ENCODE peak calls at places on chromosomes 3 and 15, in six cellular contexts. P is A549, I is mammary epithelial cell, R is H54, O is iris pigment epithelial cell, D is OCI-LY7. Z is an unnamed sample.

GRCh38 chr15:71780349-71780976 is 29.9 kb upstream of the NR2E3 start:
- DNase-seq in P (peak; percentile 84), I (peak; percentile 23), R (peak; percentile 28), O (peak; percentile 71), D (peak; percentile 73), Z (peak; percentile 60)

GRCh38 chr3:57019057-57019456 is 41.4 kb upstream of the SPATA12 start:
- DNase-seq in P (no peak), I (no peak), R (no peak), O (no peak), D (peak; percentile 80), Z (no peak)

GRCh38 chr3:158095302-158095997 is 10.8 kb downstream of the SHOX2 start:
- DNase-seq in P (no peak), I (no peak), R (no peak), O (no peak), D (no peak), Z (no peak)

GRCh38 chr15:84605225-84605882 is 4.5 kb downstream of the ZSCAN2 start:
- DNase-seq in P (no peak), I (no peak), R (no peak), O (peak; percentile 36), D (peak; percentile 25), Z (no peak)

GRCh38 chr3:106172780-106173179 is 304.0 kb upstream of the CBLB start:
- DNase-seq in P (no peak), I (no peak), R (no peak), O (no peak), D (no peak), Z (peak; percentile 5)

GRCh38 chr3:124117486-124117885 is 125.6 kb upstream of the ROPN1 start:
- DNase-seq in P (no peak), I (no peak), R (peak; percentile 18), O (peak; percentile 30), D (no peak), Z (peak; percentile 79)

GRCh38 chr3:52385157-52385556 is 59.7 kb downstream of the SEMA3G start:
- DNase-seq in P (peak; percentile 64), I (no peak), R (peak; percentile 44), O (peak; percentile 52), D (peak; percentile 82), Z (peak; percentile 32)

GRCh38 chr3:48285675-48286074 is 44.8 kb downstream of the ZNF589 start:
- DNase-seq in P (no peak), I (no peak), R (no peak), O (no peak), D (no peak), Z (peak; percentile 28)

GRCh38 chr3:107579372-107579771 is 56.6 kb downstream of the BBX start:
- DNase-seq in P (no peak), I (no peak), R (no peak), O (no peak), D (no peak), Z (no peak)

GRCh38 chr3:101017048-101017447 is 23.8 kb upstream of the ABI3BP start:
- DNase-seq in P (no peak), I (peak; percentile 31), R (no peak), O (peak; percentile 58), D (no peak), Z (no peak)

GRCh38 chr3:182650568-182651128 is 142.7 kb upstream of the ATP11B start:
- DNase-seq in P (no peak), I (no peak), R (no peak), O (no peak), D (no peak), Z (no peak)

GRCh38 chr3:56468184-56469106 is at the start of gene ERC2:
- DNase-seq in P (peak; percentile 6), I (peak; percentile 27), R (peak; percentile 67), O (peak; percentile 23), D (no peak), Z (peak; percentile 56)

GRCh38 chr3:57627976-57628375 is 30.8 kb upstream of the ARF4 start:
- DNase-seq in P (no peak), I (no peak), R (no peak), O (no peak), D (no peak), Z (peak; percentile 13)

GRCh38 chr15:47427463-47427862 is 289.8 kb upstream of the SEMA6D start:
- DNase-seq in P (no peak), I (no peak), R (no peak), O (no peak), D (no peak), Z (no peak)

Z was measured in M059J.